ENCODE peak calls at places on chromosomes 6 and 20, in five cellular contexts. V, H, Q, E and T are unnamed samples. For H3K4me1, the result is how much of the 10 kb centered on the place peaks cover.

GRCh38 chr6:4971851-4972250 is 32.0 kb downstream of the RPP40 start:
- DNase-seq in V (no peak), E (no peak), Q (no peak), H (no peak), T (no peak)

GRCh38 chr20:38012332-38012731 is 20.9 kb downstream of the TTI1 start:
- DNase-seq in Q (no peak), E (no peak), V (no peak), H (no peak), T (peak)

GRCh38 chr6:131456565-131456964 is 116.5 kb upstream of the ARG1 start:
- DNase-seq in E (no peak), H (no peak), V (no peak), Q (no peak), T (no peak)

GRCh38 chr6:16058188-16058780 is 70.6 kb upstream of the MYLIP start:
- DNase-seq in Q (no peak), V (no peak), E (no peak), H (no peak), T (peak)

GRCh38 chr20:38536310-38536709 is 44.7 kb upstream of the ADIG start:
- DNase-seq in Q (no peak), V (no peak), H (no peak), E (no peak), T (no peak)

GRCh38 chr6:138857792-138858191 is 61.9 kb downstream of the ECT2L start:
- DNase-seq in Q (no peak), V (no peak), H (no peak), E (no peak), T (no peak)

GRCh38 chr20:49037962-49038387 is 8.1 kb upstream of the CSE1L start:
- DNase-seq in V (no peak), E (no peak), H (no peak), Q (no peak), T (no peak)

GRCh38 chr6:84707161-84707560 is 57.2 kb downstream of the TBX18 start:
- DNase-seq in E (no peak), H (no peak), V (no peak), Q (no peak), T (no peak)

GRCh38 chr6:24458937-24459336 is 30.4 kb downstream of the GPLD1 start:
- DNase-seq in H (no peak), V (no peak), Q (no peak), E (no peak), T (no peak)

GRCh38 chr6:166420351-166420750 is 37.6 kb upstream of the MPC1 start:
- DNase-seq in Q (no peak), H (no peak), E (no peak), V (no peak), T (no peak)

DNA sequence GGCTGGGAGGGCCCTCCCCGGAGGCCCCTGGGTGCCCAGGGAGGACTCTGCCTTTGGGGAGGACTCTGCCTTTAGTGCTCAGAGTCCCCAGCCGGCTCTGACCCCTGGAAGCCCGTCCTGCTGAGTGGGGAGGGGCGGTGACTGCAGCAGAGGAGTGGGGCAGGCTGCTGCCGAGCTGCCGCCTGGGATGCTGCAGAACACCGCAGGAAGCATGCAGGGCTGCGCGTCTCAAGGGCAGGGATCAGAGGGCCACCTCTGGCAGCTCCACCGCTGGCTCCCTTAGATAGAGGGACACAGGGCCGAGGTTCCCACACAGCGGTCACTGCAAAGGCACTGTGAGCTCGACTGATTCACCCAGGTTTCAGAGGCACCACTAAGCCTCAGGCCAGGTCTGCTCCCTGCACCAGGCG is 82.2 kb upstream of the GATA5 start:
- DNase-seq in V (peak), Q (no peak), E (no peak), H (no peak), T (no peak)
- H3K4me1 ChIP-seq in V (half or more), Q (under half), E (under half), H (under half), T (half or more)

GRCh38 chr20:57388953-57389694 is 2.1 kb upstream of the RBM38 start:
- DNase-seq in Q (peak), V (peak), E (peak), H (peak), T (no peak)
- TF ChIP-seq POLR2A in Q (peak), V (no peak), E (no peak), H (no peak), T (peak)

GRCh38 chr20:20465259-20465658 is 97.4 kb downstream of the INSM1 start:
- DNase-seq in Q (no peak), E (no peak), V (no peak), H (no peak), T (no peak)
- H3K4me1 ChIP-seq in Q (under half), E (under half), V (under half), H (under half), T (under half)

DNA sequence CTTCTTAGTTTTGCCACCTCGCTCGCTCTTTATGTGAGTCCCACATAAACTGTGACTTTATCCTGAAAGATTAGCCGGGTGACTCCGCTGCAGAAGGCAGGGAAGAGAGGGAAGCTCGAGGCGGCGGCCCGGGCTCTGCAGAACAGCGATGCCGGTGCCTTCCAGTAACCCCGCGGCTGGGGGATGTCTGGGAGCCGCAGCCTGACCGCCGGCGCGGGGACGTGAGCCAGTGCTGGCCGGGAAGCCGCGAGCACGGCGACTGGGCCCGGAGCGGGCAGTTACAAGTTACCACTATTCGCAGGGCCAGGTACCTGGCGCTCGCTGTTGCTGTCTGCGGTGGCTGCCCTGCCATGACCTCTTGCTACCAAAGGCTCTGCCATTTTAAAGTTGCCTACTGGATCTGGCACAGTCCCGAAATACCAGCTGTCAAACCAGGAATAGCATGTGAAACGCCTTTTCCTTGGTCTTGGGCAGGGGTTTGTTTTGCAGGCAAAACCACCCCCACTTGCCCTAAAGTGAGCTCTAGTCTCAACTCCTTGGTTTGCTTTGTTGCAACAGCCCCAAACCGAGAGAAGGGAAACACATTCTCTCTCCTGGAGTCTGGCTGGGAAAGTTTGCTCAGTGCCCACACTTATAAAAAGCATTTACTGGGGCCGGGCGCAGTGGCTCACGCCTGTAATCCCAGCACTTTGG is 124.0 kb upstream of the SLC2A12 start:
- DNase-seq in E (peak), H (peak), Q (no peak), V (peak), T (peak)
- TF ChIP-seq POLR2A in E (no peak), H (no peak), Q (no peak), V (no peak), T (peak)

DNA sequence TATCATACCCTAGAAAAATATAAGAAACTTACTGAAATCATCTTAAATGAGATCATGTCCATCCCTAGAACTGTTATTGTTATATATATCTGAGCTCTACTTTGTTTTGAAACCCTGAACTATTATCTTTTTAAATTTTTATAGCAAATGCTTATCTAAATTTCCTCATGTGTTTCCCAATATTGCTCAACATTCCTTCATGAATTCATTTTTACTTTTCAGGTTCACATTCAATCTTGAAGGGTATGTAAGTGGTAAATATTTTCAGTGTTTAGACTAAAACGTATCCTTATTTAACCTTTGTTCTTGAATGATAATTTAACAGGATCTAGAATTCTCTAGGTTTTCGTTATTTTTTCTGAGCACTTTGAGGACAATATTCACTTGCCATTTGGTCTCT is 23.9 kb downstream of the PDE7B start:
- DNase-seq in Q (no peak), E (no peak), V (no peak), H (no peak), T (no peak)
- H3K4me1 ChIP-seq in Q (under half), E (under half), V (under half), H (under half), T (under half)

GRCh38 chr6:94213176-94213575 is 793.8 kb upstream of the EPHA7 start:
- DNase-seq in Q (no peak), E (no peak), H (no peak), V (no peak), T (no peak)
- TF ChIP-seq POLR2A in Q (no peak), E (no peak), H (no peak), V (no peak), T (no peak)

GRCh38 chr20:1664911-1665310 is 7.3 kb upstream of the SIRPG start:
- DNase-seq in V (no peak), Q (no peak), E (no peak), H (no peak), T (no peak)
- H3K4me1 ChIP-seq in V (under half), Q (under half), E (under half), H (under half), T (under half)

GRCh38 chr6:167571550-167571949 is 246.7 kb downstream of the TTLL2 start:
- DNase-seq in Q (no peak), V (no peak), E (no peak), H (peak), T (no peak)
- TF ChIP-seq POLR2A in Q (no peak), V (no peak), E (no peak), H (no peak), T (no peak)

GRCh38 chr6:106258726-106259125 is 66.8 kb downstream of the ATG5 start:
- DNase-seq in E (no peak), V (no peak), H (no peak), Q (no peak), T (no peak)
- H3K4me1 ChIP-seq in E (under half), V (under half), H (under half), Q (under half), T (under half)

DNA sequence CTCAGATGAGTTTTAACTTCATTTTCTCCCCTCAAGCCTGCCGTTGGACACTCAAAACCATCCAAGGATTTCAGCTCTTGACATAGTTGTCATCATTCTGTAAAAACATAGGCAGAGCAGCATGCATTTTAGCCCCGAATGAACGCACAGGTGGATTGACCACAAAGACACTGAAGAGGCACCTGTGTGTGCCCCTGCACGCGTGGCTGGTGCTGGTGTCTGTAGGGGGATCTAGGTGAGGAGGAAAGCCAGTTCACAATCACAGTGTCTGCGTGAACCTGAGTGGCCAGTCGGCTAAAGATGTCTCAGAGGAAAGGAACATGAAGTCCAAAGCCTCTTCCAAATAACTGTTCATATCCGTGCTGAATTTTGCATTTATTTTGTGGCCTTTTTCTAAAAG is 309.2 kb downstream of the QKI start:
- DNase-seq in H (no peak), V (no peak), E (no peak), Q (no peak), T (no peak)
- TF ChIP-seq POLR2A in H (no peak), V (no peak), E (no peak), Q (no peak), T (no peak)